ENCODE peak calls at places on chromosomes 4 and X, in four cellular contexts. P is ecto neural progenitor cell, W is HCT116, E is nephron progenitor cell. D is an unnamed sample.

GRCh38 chr4:30763337-30763736 is 43.2 kb downstream of the PCDH7 start:
- DNase-seq in W (no peak), E (no peak), P (no peak), D (no peak)

GRCh38 chrX:97039363-97040029 is 155.8 kb downstream of the RPA4 start:
- DNase-seq in E (no peak), W (no peak), P (no peak), D (no peak)

GRCh38 chrX:72169008-72169728 is 12.4 kb upstream of the PIN4 start:
- DNase-seq in W (no peak), E (no peak), P (no peak), D (no peak)

GRCh38 chr4:6362896-6363295 is 93.2 kb downstream of the WFS1 start:
- DNase-seq in W (no peak), E (peak; percentile 91), P (peak; percentile 85), D (no peak)

GRCh38 chr4:115433501-115433900 is 320.1 kb upstream of the NDST4 start:
- DNase-seq in W (no peak), E (no peak), P (no peak), D (no peak)

GRCh38 chr4:19936471-19936870 is 315.2 kb upstream of the SLIT2 start:
- DNase-seq in W (no peak), E (no peak), P (no peak), D (no peak)

GRCh38 chr4:151324449-151325319 is 721 bp downstream of the SH3D19 start:
- DNase-seq in P (peak; percentile 74), E (peak; percentile 60), W (peak; percentile 90), D (no peak)

GRCh38 chr4:1731180-1731579 is 9.9 kb downstream of the TACC3 start:
- DNase-seq in E (no peak), W (no peak), P (no peak), D (no peak)